ENCODE peak calls at places on chromosomes 5 and 9, in nine cellular contexts. Q is stromal cell of bone marrow; E is T-helper 1 cell; V is WERI-Rb-1; T is cardiac septum; Z is left ventricle myocardium inferior; L is GM12878; B is activated CD4-positive, alpha-beta T cell treated with anti-CD3 and anti-CD28 coated beads for 48 hours; P is PC-3. F is an unnamed sample.
A peak's percentile ranks its signal among the peaks of the same experiment; 100 is the strongest.

GRCh38 chr9:108383801-108384200 is 472.0 kb downstream of the ACTL7B start:
- DNase-seq in Q (no peak), E (no peak), V (no peak), T (no peak), Z (no peak), L (no peak), B (no peak), P (peak; percentile 7), F (no peak)

GRCh38 chr5:105752801-105753200 is 1917.9 kb downstream of the EFNA5 start:
- DNase-seq in Q (peak; percentile 2), E (no peak), V (no peak), T (no peak), Z (no peak), L (no peak), B (no peak), P (peak; percentile 40), F (no peak)

GRCh38 chr5:134506054-134507039 is 19.1 kb upstream of the JADE2 start:
- DNase-seq in Q (no peak), E (no peak), V (peak; percentile 28), T (peak; percentile 90), Z (peak; percentile 79), L (no peak), B (no peak), P (peak; percentile 86), F (no peak)

GRCh38 chr5:169667896-169668674 is 31.0 kb downstream of the DOCK2 start:
- DNase-seq in Q (no peak), E (no peak), V (no peak), T (no peak), Z (no peak), L (no peak), B (no peak), P (peak; percentile 74), F (no peak)

GRCh38 chr9:134004131-134004873 is 12.2 kb upstream of the VAV2 start:
- DNase-seq in Q (no peak), E (no peak), V (no peak), T (no peak), Z (no peak), L (no peak), B (no peak), P (no peak), F (no peak)

GRCh38 chr9:93662952-93663572 is 86.7 kb downstream of the PHF2 start:
- DNase-seq in Q (no peak), E (no peak), V (peak; percentile 4), T (peak; percentile 63), Z (peak; percentile 3), L (no peak), B (no peak), P (no peak), F (no peak)

GRCh38 chr5:124729687-124730359 is 16.6 kb downstream of the ZNF608 start:
- DNase-seq in Q (no peak), E (no peak), V (no peak), T (no peak), Z (no peak), L (no peak), B (no peak), P (no peak), F (peak; percentile 37)

GRCh38 chr5:2271280-2271679 is 388.6 kb upstream of the IRX4 start:
- DNase-seq in Q (no peak), E (no peak), V (no peak), T (no peak), Z (no peak), L (no peak), B (no peak), P (no peak), F (no peak)

GRCh38 chr9:114957558-114957957 is 27.2 kb upstream of the TNFSF8 start:
- DNase-seq in Q (no peak), E (no peak), V (no peak), T (no peak), Z (no peak), L (no peak), B (no peak), P (no peak), F (no peak)

GRCh38 chr5:92022414-92022813 is 639.3 kb upstream of the ARRDC3 start:
- DNase-seq in Q (no peak), E (no peak), V (no peak), T (no peak), Z (no peak), L (no peak), B (no peak), P (no peak), F (no peak)

GRCh38 chr5:137344723-137345322 is 154.3 kb downstream of the SPOCK1 start:
- DNase-seq in Q (peak; percentile 65), E (peak; percentile 32), V (peak; percentile 63), T (peak; percentile 3), Z (no peak), L (no peak), B (peak; percentile 49), P (peak; percentile 76), F (no peak)

GRCh38 chr5:937151-937924 is 44.7 kb downstream of the TRIP13 start:
- DNase-seq in Q (no peak), E (no peak), V (no peak), T (peak; percentile 63), Z (no peak), L (no peak), B (no peak), P (no peak), F (no peak)

F was measured in GM06990.